ENCODE peak calls at places on chromosomes 16 and 17, in eight cellular contexts. One of them, this sample, is unnamed.

GRCh38 chr17:859461-860195 is 77.5 kb downstream of the MRM3 start:
- DNase-seq in dermis microvascular lymphatic vessel endothelial cell: no peak
- DNase-seq in dorsolateral prefrontal cortex: no peak
- DNase-seq in activated CD4-positive, CD25-positive, alpha-beta regulatory T cell treated with anti-CD3 and anti-CD28 coated beads, Interleukin-2, amount 50 U/mL, for 72 hours: no peak
- DNase-seq in myocyte: peak; percentile 79
- DNase-seq in GM20000: no peak
- DNase-seq in activated effector memory CD4-positive, alpha-beta T cell treated with anti-CD3 and anti-CD28 coated beads, Interleukin-2, amount 50 U/mL, for 16 hours: no peak
- DNase-seq in mucosa of gallbladder: no peak
- DNase-seq in this sample: no peak

GRCh38 chr16:90057738-90058173 is 19.4 kb downstream of the PRDM7 start:
- DNase-seq in dorsolateral prefrontal cortex: no peak
- DNase-seq in GM20000: peak; percentile 40
- DNase-seq in activated effector memory CD4-positive, alpha-beta T cell treated with anti-CD3 and anti-CD28 coated beads, Interleukin-2, amount 50 U/mL, for 16 hours: peak; percentile 71
- DNase-seq in activated CD4-positive, CD25-positive, alpha-beta regulatory T cell treated with anti-CD3 and anti-CD28 coated beads, Interleukin-2, amount 50 U/mL, for 72 hours: no peak
- DNase-seq in myocyte: no peak
- DNase-seq in mucosa of gallbladder: no peak
- DNase-seq in dermis microvascular lymphatic vessel endothelial cell: no peak
- DNase-seq in this sample: no peak

GRCh38 chr16:83441523-83441922 is 366.3 kb upstream of the HSBP1 start:
- DNase-seq in myocyte: peak; percentile 50
- DNase-seq in activated effector memory CD4-positive, alpha-beta T cell treated with anti-CD3 and anti-CD28 coated beads, Interleukin-2, amount 50 U/mL, for 16 hours: no peak
- DNase-seq in mucosa of gallbladder: no peak
- DNase-seq in dorsolateral prefrontal cortex: peak; percentile 7
- DNase-seq in GM20000: no peak
- DNase-seq in dermis microvascular lymphatic vessel endothelial cell: no peak
- DNase-seq in activated CD4-positive, CD25-positive, alpha-beta regulatory T cell treated with anti-CD3 and anti-CD28 coated beads, Interleukin-2, amount 50 U/mL, for 72 hours: no peak
- DNase-seq in this sample: no peak

GRCh38 chr16:30996324-30996999 is 11.5 kb downstream of the HSD3B7 start:
- DNase-seq in dorsolateral prefrontal cortex: no peak
- DNase-seq in activated effector memory CD4-positive, alpha-beta T cell treated with anti-CD3 and anti-CD28 coated beads, Interleukin-2, amount 50 U/mL, for 16 hours: no peak
- DNase-seq in dermis microvascular lymphatic vessel endothelial cell: peak; percentile 72
- DNase-seq in myocyte: no peak
- DNase-seq in mucosa of gallbladder: no peak
- DNase-seq in GM20000: no peak
- DNase-seq in activated CD4-positive, CD25-positive, alpha-beta regulatory T cell treated with anti-CD3 and anti-CD28 coated beads, Interleukin-2, amount 50 U/mL, for 72 hours: no peak
- DNase-seq in this sample: no peak

GRCh38 chr16:46844771-46845170 is 13.8 kb upstream of the C16orf87 start:
- DNase-seq in mucosa of gallbladder: no peak
- DNase-seq in myocyte: peak; percentile 64
- DNase-seq in activated effector memory CD4-positive, alpha-beta T cell treated with anti-CD3 and anti-CD28 coated beads, Interleukin-2, amount 50 U/mL, for 16 hours: no peak
- DNase-seq in GM20000: no peak
- DNase-seq in dermis microvascular lymphatic vessel endothelial cell: no peak
- DNase-seq in dorsolateral prefrontal cortex: no peak
- DNase-seq in activated CD4-positive, CD25-positive, alpha-beta regulatory T cell treated with anti-CD3 and anti-CD28 coated beads, Interleukin-2, amount 50 U/mL, for 72 hours: no peak
- DNase-seq in this sample: no peak

GRCh38 chr17:59617141-59617757 is 2.4 kb upstream of the CLTC start:
- DNase-seq in dermis microvascular lymphatic vessel endothelial cell: no peak
- DNase-seq in myocyte: peak; percentile 7
- DNase-seq in activated CD4-positive, CD25-positive, alpha-beta regulatory T cell treated with anti-CD3 and anti-CD28 coated beads, Interleukin-2, amount 50 U/mL, for 72 hours: no peak
- DNase-seq in mucosa of gallbladder: no peak
- DNase-seq in GM20000: no peak
- DNase-seq in activated effector memory CD4-positive, alpha-beta T cell treated with anti-CD3 and anti-CD28 coated beads, Interleukin-2, amount 50 U/mL, for 16 hours: no peak
- DNase-seq in dorsolateral prefrontal cortex: no peak
- DNase-seq in this sample: no peak

GRCh38 chr16:26139884-26140283 is 448.1 kb downstream of the HS3ST4 start:
- DNase-seq in activated effector memory CD4-positive, alpha-beta T cell treated with anti-CD3 and anti-CD28 coated beads, Interleukin-2, amount 50 U/mL, for 16 hours: no peak
- DNase-seq in dermis microvascular lymphatic vessel endothelial cell: no peak
- DNase-seq in GM20000: no peak
- DNase-seq in activated CD4-positive, CD25-positive, alpha-beta regulatory T cell treated with anti-CD3 and anti-CD28 coated beads, Interleukin-2, amount 50 U/mL, for 72 hours: no peak
- DNase-seq in myocyte: no peak
- DNase-seq in mucosa of gallbladder: no peak
- DNase-seq in dorsolateral prefrontal cortex: no peak
- DNase-seq in this sample: no peak

GRCh38 chr16:69169607-69170352 is 17.2 kb upstream of the SNTB2 start:
- DNase-seq in dermis microvascular lymphatic vessel endothelial cell: no peak
- DNase-seq in activated effector memory CD4-positive, alpha-beta T cell treated with anti-CD3 and anti-CD28 coated beads, Interleukin-2, amount 50 U/mL, for 16 hours: no peak
- DNase-seq in mucosa of gallbladder: no peak
- DNase-seq in GM20000: no peak
- DNase-seq in activated CD4-positive, CD25-positive, alpha-beta regulatory T cell treated with anti-CD3 and anti-CD28 coated beads, Interleukin-2, amount 50 U/mL, for 72 hours: no peak
- DNase-seq in myocyte: no peak
- DNase-seq in dorsolateral prefrontal cortex: no peak
- DNase-seq in this sample: no peak

GRCh38 chr16:88705076-88705684 is 1.0 kb downstream of the RNF166 start:
- DNase-seq in GM20000: no peak
- DNase-seq in dorsolateral prefrontal cortex: no peak
- DNase-seq in activated CD4-positive, CD25-positive, alpha-beta regulatory T cell treated with anti-CD3 and anti-CD28 coated beads, Interleukin-2, amount 50 U/mL, for 72 hours: no peak
- DNase-seq in mucosa of gallbladder: no peak
- DNase-seq in dermis microvascular lymphatic vessel endothelial cell: no peak
- DNase-seq in activated effector memory CD4-positive, alpha-beta T cell treated with anti-CD3 and anti-CD28 coated beads, Interleukin-2, amount 50 U/mL, for 16 hours: peak; percentile 72
- DNase-seq in myocyte: no peak
- DNase-seq in this sample: no peak

This sample was measured in ureter.